ENCODE peak calls at places on chromosomes 11 and 22, in five cellular contexts. W, F, V, A and E are unnamed samples.

GRCh38 chr22:26573026-26573662 is 16.8 kb downstream of the TPST2 start:
- DNase-seq in W (no peak), F (peak), V (peak), A (no peak), E (peak)

GRCh38 chr11:8262552-8263108 is 1.0 kb downstream of the LMO1 start:
- DNase-seq in W (no peak), F (no peak), V (no peak), A (peak), E (peak)

GRCh38 chr11:128917144-128917684 is 25.5 kb downstream of the TP53AIP1 start:
- DNase-seq in W (no peak), F (no peak), V (no peak), A (no peak), E (no peak)

GRCh38 chr11:112211556-112211955 is 14.7 kb upstream of the PTS start:
- DNase-seq in W (no peak), F (no peak), V (no peak), A (no peak), E (no peak)

GRCh38 chr22:26536056-26536761 is 23.9 kb upstream of the TFIP11 start:
- DNase-seq in W (no peak), F (no peak), V (no peak), A (no peak), E (no peak)

GRCh38 chr11:14258177-14258935 is 100.6 kb downstream of the RRAS2 start:
- DNase-seq in W (peak), F (no peak), V (no peak), A (no peak), E (peak)

GRCh38 chr11:76161261-76161961 is 44.9 kb downstream of the WNT11 start:
- DNase-seq in W (no peak), F (no peak), V (no peak), A (no peak), E (peak)

GRCh38 chr11:44862546-44863101 is 88.1 kb downstream of the TP53I11 start:
- DNase-seq in W (no peak), F (no peak), V (no peak), A (no peak), E (no peak)

GRCh38 chr11:22554221-22554620 is 71.4 kb downstream of the FANCF start:
- DNase-seq in W (no peak), F (no peak), V (no peak), A (no peak), E (no peak)

GRCh38 chr11:121451178-121451981 is 734 bp upstream of the SORL1 start:
- DNase-seq in W (peak), F (no peak), V (no peak), A (no peak), E (no peak)

GRCh38 chr11:1503708-1504104 is 17.1 kb upstream of the MOB2 start:
- DNase-seq in W (no peak), F (no peak), V (no peak), A (no peak), E (no peak)

GRCh38 chr11:27227744-27228143 is 135.3 kb downstream of the CCDC34 start:
- DNase-seq in W (no peak), F (no peak), V (no peak), A (no peak), E (no peak)

GRCh38 chr22:19974233-19974861 is 32.7 kb upstream of the TXNRD2 start:
- DNase-seq in W (peak), F (no peak), V (peak), A (no peak), E (no peak)

GRCh38 chr11:32172771-32173170 is 81.9 kb downstream of the RCN1 start:
- DNase-seq in W (no peak), F (no peak), V (no peak), A (no peak), E (no peak)

GRCh38 chr11:774873-775592 is 2.3 kb downstream of the GATD1 start:
- DNase-seq in W (no peak), F (no peak), V (no peak), A (peak), E (no peak)

GRCh38 chr11:28743101-28743550 is 634.9 kb downstream of the METTL15 start:
- DNase-seq in W (no peak), F (no peak), V (peak), A (no peak), E (no peak)

GRCh38 chr11:87967459-87967858 is 207.8 kb downstream of the RAB38 start:
- DNase-seq in W (no peak), F (no peak), V (no peak), A (no peak), E (no peak)

GRCh38 chr11:709109-709997 is 3.3 kb downstream of the EPS8L2 start:
- DNase-seq in W (peak), F (no peak), V (no peak), A (no peak), E (no peak)

GRCh38 chr11:84564867-84565184 is 1062.3 kb downstream of the DLG2 start:
- DNase-seq in W (no peak), F (no peak), V (no peak), A (no peak), E (no peak)

GRCh38 chr11:3907590-3907989 is 52.1 kb downstream of the STIM1 start:
- DNase-seq in W (no peak), F (no peak), V (no peak), A (no peak), E (no peak)

GRCh38 chr11:926341-926916 is 759 bp downstream of the AP2A2 start:
- DNase-seq in W (peak), F (peak), V (peak), A (no peak), E (no peak)

GRCh38 chr11:17458268-17458667 is 18.4 kb downstream of the ABCC8 start:
- DNase-seq in W (no peak), F (no peak), V (no peak), A (no peak), E (no peak)

GRCh38 chr11:61816736-61817455 is at the start of gene FADS1:
- DNase-seq in W (peak), F (peak), V (peak), A (peak), E (peak)

GRCh38 chr11:8178297-8178696 is 9.5 kb upstream of the RIC3 start:
- DNase-seq in W (no peak), F (no peak), V (no peak), A (no peak), E (no peak)

GRCh38 chr11:693415-693831 is 1.6 kb downstream of the DEAF1 start:
- DNase-seq in W (no peak), F (no peak), V (no peak), A (peak), E (no peak)

GRCh38 chr22:29753808-29754657 is 12.8 kb downstream of the ZMAT5 start:
- DNase-seq in W (no peak), F (no peak), V (no peak), A (no peak), E (no peak)

GRCh38 chr11:96337541-96338530 is 5.2 kb downstream of the MAML2 start:
- DNase-seq in W (peak), F (no peak), V (no peak), A (no peak), E (no peak)

GRCh38 chr11:112697371-112697770 is 263.8 kb upstream of the NCAM1 start:
- DNase-seq in W (no peak), F (no peak), V (no peak), A (no peak), E (no peak)

GRCh38 chr11:133323354-133323753 is 208.9 kb downstream of the OPCML start:
- DNase-seq in W (no peak), F (no peak), V (no peak), A (no peak), E (no peak)

GRCh38 chr22:46933040-46933439 is 170.6 kb downstream of the TBC1D22A start:
- DNase-seq in W (no peak), F (no peak), V (no peak), A (no peak), E (no peak)

GRCh38 chr22:43320943-43321900 is 21.9 kb downstream of the SCUBE1 start:
- DNase-seq in W (no peak), F (no peak), V (no peak), A (no peak), E (no peak)

GRCh38 chr11:43997022-43997665 is 50.6 kb upstream of the ACCSL start:
- DNase-seq in W (no peak), F (no peak), V (no peak), A (peak), E (no peak)

GRCh38 chr22:29625090-29625825 is 21.8 kb downstream of the NF2 start:
- DNase-seq in W (peak), F (peak), V (peak), A (no peak), E (no peak)

GRCh38 chr11:45880772-45881570 is 4.5 kb upstream of the MAPK8IP1 start:
- DNase-seq in W (no peak), F (no peak), V (no peak), A (no peak), E (no peak)
- H3K4me3 ChIP-seq in W (no peak), F (no peak), V (no peak), A (no peak), E (no peak)

GRCh38 chr11:72816404-72816990 is 2.3 kb downstream of the ATG16L2 start:
- DNase-seq in W (no peak), F (no peak), V (no peak), A (peak), E (no peak)
- H3K4me3 ChIP-seq in W (peak), F (no peak), V (no peak), A (no peak), E (no peak)

DNA sequence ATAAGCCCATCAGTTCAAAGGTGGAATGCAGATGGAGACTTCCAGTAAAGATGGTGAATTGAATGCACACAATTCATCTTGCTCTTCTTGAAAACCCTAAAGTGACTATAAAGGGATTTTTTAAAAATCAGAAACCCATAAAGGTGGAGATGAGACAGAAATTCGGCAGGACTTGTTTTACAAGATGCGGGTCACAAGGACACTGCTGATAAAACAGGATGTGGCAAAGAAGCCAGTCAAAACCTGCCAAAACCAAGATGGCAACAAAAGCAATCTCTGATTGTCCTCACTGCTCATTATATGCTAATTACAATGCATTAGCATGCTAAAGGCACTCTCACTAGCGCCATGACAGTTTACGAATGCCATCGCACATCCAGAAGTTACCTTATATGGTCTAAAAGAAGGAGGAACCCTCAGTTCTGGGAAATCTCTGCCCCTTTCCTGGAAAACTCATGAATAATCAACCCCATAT is 137.1 kb downstream of the NECTIN1 start:
- DNase-seq in W (no peak), F (no peak), V (no peak), A (no peak), E (no peak)
- H3K4me3 ChIP-seq in W (no peak), F (no peak), V (no peak), A (no peak), E (no peak)

DNA sequence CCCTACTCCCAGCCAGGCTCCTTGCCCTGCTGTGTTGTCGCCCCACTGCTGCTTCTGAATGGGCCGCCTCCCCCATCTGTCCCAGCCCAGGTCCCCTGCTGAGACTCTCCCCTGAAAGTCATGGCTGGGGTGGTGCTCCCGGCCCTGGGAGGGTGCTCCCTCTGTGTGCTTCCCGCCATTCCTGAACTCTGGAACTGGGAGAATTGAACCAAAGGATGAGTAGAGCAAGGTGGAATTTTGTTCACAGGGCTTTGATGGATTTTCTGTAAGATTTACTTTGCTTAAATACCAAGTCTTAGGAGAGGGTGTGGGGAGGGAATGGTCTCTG is 402 bp downstream of the APOBEC3G start:
- DNase-seq in W (no peak), F (no peak), V (no peak), A (no peak), E (no peak)
- H3K4me3 ChIP-seq in W (peak), F (peak), V (peak), A (peak), E (peak)

DNA sequence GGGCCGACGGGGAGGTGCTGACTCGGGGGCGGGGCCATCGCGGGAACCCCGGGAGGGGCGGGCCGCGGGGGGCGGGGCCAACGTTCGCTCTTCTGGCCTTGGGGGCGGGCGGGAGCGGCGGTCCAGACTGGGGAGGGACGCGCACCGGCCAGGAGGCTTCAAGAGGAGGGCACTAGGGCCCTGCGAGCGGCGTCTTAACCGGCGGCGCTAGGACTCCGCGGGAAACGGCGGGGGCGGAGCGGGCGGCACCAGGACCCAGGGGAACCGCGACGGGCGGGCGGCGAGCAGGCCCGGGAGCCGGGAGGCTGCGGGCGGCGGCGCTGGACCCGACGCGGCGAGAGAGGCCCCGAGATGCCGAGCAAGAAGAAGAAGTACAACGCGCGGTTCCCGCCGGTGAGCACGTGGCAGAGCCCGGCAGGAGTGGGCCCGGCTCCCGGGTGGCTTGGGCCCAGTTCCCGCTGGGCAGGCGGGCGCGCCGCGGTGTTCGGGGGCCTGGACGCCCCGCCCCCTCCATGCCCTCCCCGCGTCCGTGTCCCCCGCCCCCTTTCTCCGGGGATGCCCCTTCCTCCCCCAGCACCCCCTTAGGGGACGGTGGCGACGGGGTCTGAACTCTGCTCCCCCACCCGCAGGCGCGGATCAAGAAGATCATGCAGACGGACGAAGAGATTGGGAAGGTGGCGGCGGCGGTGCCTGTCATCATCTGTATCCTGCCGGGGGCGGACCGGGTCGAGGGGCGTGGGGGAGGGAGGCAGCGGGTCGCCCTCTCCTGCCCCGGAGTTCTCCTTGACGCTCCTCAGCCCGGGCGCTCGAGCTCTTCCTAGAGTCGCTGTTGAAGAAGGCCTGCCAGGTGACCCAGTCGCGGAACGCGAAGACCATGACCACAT is at the start of gene DRAP1:
- DNase-seq in W (peak), F (peak), V (peak), A (peak), E (peak)
- H3K4me3 ChIP-seq in W (peak), F (peak), V (peak), A (peak), E (peak)

GRCh38 chr22:37177221-37177620 is 10.8 kb downstream of the C1QTNF6 start:
- DNase-seq in W (no peak), F (no peak), V (no peak), A (peak), E (no peak)
- H3K4me3 ChIP-seq in W (no peak), F (no peak), V (no peak), A (no peak), E (no peak)

DNA sequence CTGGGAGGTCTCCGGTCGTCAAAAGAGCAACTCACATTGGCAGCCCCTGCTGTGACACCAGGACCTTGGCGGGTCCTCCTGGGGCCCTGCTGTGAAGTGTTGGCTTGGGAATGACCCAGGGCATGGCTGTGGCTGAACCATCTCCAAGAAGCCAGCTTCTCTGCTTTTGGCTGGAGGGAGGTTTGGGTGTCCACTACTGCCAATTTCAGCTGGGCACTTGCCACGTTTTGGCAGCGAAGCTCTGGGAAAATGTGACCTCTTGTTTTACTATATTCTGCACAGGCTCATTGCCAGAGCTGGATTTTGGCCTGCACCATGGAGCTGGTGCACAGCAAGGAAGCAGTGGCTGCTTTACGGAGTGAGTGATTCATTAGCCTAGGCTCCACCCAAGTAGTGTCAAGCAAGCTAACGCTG is 24.2 kb upstream of the SMCO4 start:
- DNase-seq in W (peak), F (no peak), V (no peak), A (no peak), E (no peak)
- H3K4me3 ChIP-seq in W (no peak), F (no peak), V (no peak), A (no peak), E (no peak)